ENCODE peak calls at places on chromosomes 12 and 14, in seven cellular contexts. H is fibroblast of pulmonary artery, E is neuronal stem cell, A is NCI-H1417 treated with DMSO at 0.1 percent for 48 hours, S is fibroblast of gingiva, Q is fibroblast of the aortic adventitia, C is MCF 10A. D is an unnamed sample.

GRCh38 chr14:104293851-104294627 is 155.7 kb downstream of the KIF26A start:
- DNase-seq in H (no peak), E (no peak), A (no peak), S (no peak), Q (no peak), C (peak; percentile 8), D (no peak)

GRCh38 chr12:52865090-52865944 is 16.5 kb upstream of the KRT78 start:
- DNase-seq in H (peak; percentile 80), E (peak; percentile 78), A (no peak), S (peak; percentile 32), Q (peak; percentile 76), C (peak; percentile 84), D (no peak)

GRCh38 chr12:111312708-111313107 is 56.2 kb downstream of the PHETA1 start:
- DNase-seq in H (no peak), E (no peak), A (no peak), S (no peak), Q (no peak), C (no peak), D (no peak)

GRCh38 chr12:5513406-5513805 is 81.5 kb downstream of the NTF3 start:
- DNase-seq in H (no peak), E (no peak), A (no peak), S (no peak), Q (no peak), C (no peak), D (no peak)

GRCh38 chr14:73238262-73238852 is 1.1 kb downstream of the PAPLN start:
- DNase-seq in H (peak; percentile 81), E (no peak), A (no peak), S (peak; percentile 65), Q (peak; percentile 68), C (peak; percentile 85), D (no peak)

GRCh38 chr14:30874120-30874998 is at the start of gene COCH:
- DNase-seq in H (no peak), E (peak; percentile 56), A (peak; percentile 42), S (no peak), Q (no peak), C (no peak), D (no peak)

GRCh38 chr14:77682158-77682553 is 25.7 kb downstream of the ALKBH1 start:
- DNase-seq in H (peak; percentile 33), E (no peak), A (no peak), S (no peak), Q (peak; percentile 35), C (peak; percentile 36), D (no peak)

GRCh38 chr12:40622246-40622838 is 69.9 kb upstream of the CNTN1 start:
- DNase-seq in H (peak; percentile 56), E (peak; percentile 57), A (peak; percentile 34), S (peak; percentile 58), Q (peak; percentile 59), C (peak; percentile 62), D (no peak)

GRCh38 chr12:108568653-108569154 is 6.3 kb downstream of the ISCU start:
- DNase-seq in H (no peak), E (no peak), A (no peak), S (no peak), Q (no peak), C (no peak), D (no peak)

GRCh38 chr14:78566017-78566858 is 396.1 kb downstream of the NRXN3 start:
- DNase-seq in H (peak; percentile 72), E (peak; percentile 80), A (peak; percentile 19), S (peak; percentile 42), Q (peak; percentile 79), C (peak; percentile 59), D (peak; percentile 75)

GRCh38 chr12:52183544-52183910 is 8.3 kb downstream of the KRT80 start:
- DNase-seq in H (no peak), E (no peak), A (no peak), S (no peak), Q (no peak), C (peak; percentile 75), D (no peak)

GRCh38 chr12:76643438-76643837 is 83.9 kb upstream of the OSBPL8 start:
- DNase-seq in H (no peak), E (no peak), A (no peak), S (no peak), Q (peak; percentile 10), C (no peak), D (no peak)

GRCh38 chr12:89212339-89212771 is 139.9 kb downstream of the DUSP6 start:
- DNase-seq in H (peak; percentile 78), E (no peak), A (no peak), S (peak; percentile 21), Q (peak; percentile 39), C (peak; percentile 72), D (no peak)

GRCh38 chr14:100103261-100104005 is 38.2 kb downstream of the EVL start:
- DNase-seq in H (peak; percentile 78), E (no peak), A (no peak), S (peak; percentile 81), Q (peak; percentile 71), C (no peak), D (no peak)

GRCh38 chr12:121628536-121628935 is 2.2 kb downstream of the ORAI1 start:
- DNase-seq in H (no peak), E (no peak), A (no peak), S (no peak), Q (peak; percentile 8), C (no peak), D (no peak)

GRCh38 chr12:108724054-108724889 is 7.0 kb downstream of the CORO1C start:
- DNase-seq in H (peak; percentile 41), E (no peak), A (no peak), S (no peak), Q (no peak), C (peak; percentile 50), D (no peak)

GRCh38 chr12:3231399-3231876 is 154.3 kb downstream of the TSPAN9 start:
- DNase-seq in H (no peak), E (peak; percentile 48), A (no peak), S (peak; percentile 18), Q (no peak), C (no peak), D (no peak)

GRCh38 chr14:64708148-64709004 is 4.2 kb downstream of the PLEKHG3 start:
- DNase-seq in H (no peak), E (no peak), A (no peak), S (no peak), Q (no peak), C (peak; percentile 77), D (peak; percentile 89)

GRCh38 chr12:3658327-3659163 is 94.4 kb downstream of the CRACR2A start:
- DNase-seq in H (peak; percentile 59), E (peak; percentile 18), A (no peak), S (no peak), Q (peak; percentile 43), C (peak; percentile 48), D (peak; percentile 23)

GRCh38 chr12:62891805-62892549 is 43.0 kb downstream of the PPM1H start:
- DNase-seq in H (no peak), E (no peak), A (no peak), S (no peak), Q (no peak), C (no peak), D (no peak)

GRCh38 chr12:79691299-79692248 is 810 bp upstream of the PAWR start:
- DNase-seq in H (peak; percentile 85), E (no peak), A (no peak), S (peak; percentile 49), Q (peak; percentile 85), C (peak; percentile 81), D (no peak)

GRCh38 chr12:64459388-64460024 is 7.6 kb downstream of the TBK1 start:
- DNase-seq in H (no peak), E (no peak), A (no peak), S (no peak), Q (peak; percentile 26), C (no peak), D (no peak)

GRCh38 chr12:105120551-105120950 is 13.0 kb downstream of the WASHC4 start:
- DNase-seq in H (no peak), E (no peak), A (no peak), S (no peak), Q (no peak), C (peak; percentile 4), D (no peak)

GRCh38 chr12:48677782-48678181 is 4.3 kb downstream of the KANSL2 start:
- DNase-seq in H (no peak), E (no peak), A (no peak), S (peak; percentile 3), Q (no peak), C (no peak), D (no peak)

GRCh38 chr14:100359881-100360280 is 36.7 kb downstream of the SLC25A47 start:
- DNase-seq in H (peak; percentile 60), E (no peak), A (no peak), S (no peak), Q (no peak), C (no peak), D (no peak)

GRCh38 chr14:92637228-92637627 is 111.2 kb downstream of the LGMN start:
- DNase-seq in H (peak; percentile 28), E (peak; percentile 33), A (no peak), S (no peak), Q (no peak), C (no peak), D (no peak)

GRCh38 chr12:65879878-65880277 is 55.6 kb downstream of the HMGA2 start:
- DNase-seq in H (peak; percentile 83), E (no peak), A (no peak), S (peak; percentile 91), Q (peak; percentile 85), C (peak; percentile 68), D (no peak)

GRCh38 chr14:64196668-64197411 is 97.3 kb downstream of the ESR2 start:
- DNase-seq in H (peak; percentile 61), E (peak; percentile 51), A (peak; percentile 10), S (peak; percentile 13), Q (peak; percentile 41), C (no peak), D (peak; percentile 33)

GRCh38 chr12:76943004-76943403 is 64.2 kb upstream of the CSRP2 start:
- DNase-seq in H (no peak), E (no peak), A (no peak), S (no peak), Q (no peak), C (no peak), D (no peak)

GRCh38 chr12:95102916-95103671 is 29.7 kb upstream of the NR2C1 start:
- DNase-seq in H (peak; percentile 51), E (no peak), A (peak; percentile 1), S (peak; percentile 87), Q (peak; percentile 33), C (peak; percentile 95), D (no peak)

GRCh38 chr12:32482226-32482625 is 82.9 kb downstream of the FGD4 start:
- DNase-seq in H (peak; percentile 69), E (no peak), A (no peak), S (no peak), Q (no peak), C (no peak), D (no peak)